ENCODE peak calls at places on chromosomes 6 and 20, in six cellular contexts. One of them, this sample, is unnamed.

GRCh38 chr6:131331873-131332759 is 196.8 kb downstream of the AKAP7 start:
- DNase-seq in neuronal stem cell: no peak
- DNase-seq in mesendoderm: peak; percentile 83
- DNase-seq in H9: no peak
- DNase-seq in mesenchymal stem cell: no peak
- DNase-seq in H1: no peak
- DNase-seq in this sample: no peak

GRCh38 chr6:29628419-29629281 is 4.3 kb downstream of the GABBR1 start:
- DNase-seq in neuronal stem cell: peak; percentile 78
- DNase-seq in mesendoderm: peak; percentile 97
- DNase-seq in H9: peak; percentile 95
- DNase-seq in mesenchymal stem cell: peak; percentile 86
- DNase-seq in H1: peak; percentile 84
- DNase-seq in this sample: peak; percentile 73

GRCh38 chr20:51434026-51434425 is 108.5 kb downstream of the NFATC2 start:
- DNase-seq in neuronal stem cell: no peak
- DNase-seq in mesendoderm: no peak
- DNase-seq in H9: no peak
- DNase-seq in mesenchymal stem cell: no peak
- DNase-seq in H1: no peak
- DNase-seq in this sample: no peak

GRCh38 chr20:58553841-58554240 is 38.6 kb upstream of the APCDD1L start:
- DNase-seq in neuronal stem cell: no peak
- DNase-seq in mesendoderm: no peak
- DNase-seq in H9: peak; percentile 16
- DNase-seq in mesenchymal stem cell: no peak
- DNase-seq in H1: no peak
- DNase-seq in this sample: peak; percentile 70

GRCh38 chr6:20729086-20729485 is 194.8 kb downstream of the CDKAL1 start:
- DNase-seq in neuronal stem cell: no peak
- DNase-seq in mesendoderm: no peak
- DNase-seq in H9: no peak
- DNase-seq in mesenchymal stem cell: no peak
- DNase-seq in H1: no peak
- DNase-seq in this sample: no peak

GRCh38 chr6:155327326-155328073 is 13.2 kb upstream of the TFB1M start:
- DNase-seq in neuronal stem cell: peak; percentile 62
- DNase-seq in mesendoderm: peak; percentile 68
- DNase-seq in H9: no peak
- DNase-seq in mesenchymal stem cell: peak; percentile 77
- DNase-seq in H1: no peak
- DNase-seq in this sample: peak; percentile 78

GRCh38 chr20:12966468-12967085 is 42.2 kb upstream of the SPTLC3 start:
- DNase-seq in neuronal stem cell: no peak
- DNase-seq in mesendoderm: peak; percentile 34
- DNase-seq in H9: no peak
- DNase-seq in mesenchymal stem cell: peak; percentile 67
- DNase-seq in H1: no peak
- DNase-seq in this sample: peak; percentile 63

GRCh38 chr6:29826271-29826670 is 1.4 kb upstream of the HLA-G start:
- DNase-seq in neuronal stem cell: no peak
- DNase-seq in mesendoderm: no peak
- DNase-seq in H9: no peak
- DNase-seq in mesenchymal stem cell: no peak
- DNase-seq in H1: no peak
- DNase-seq in this sample: no peak

GRCh38 chr20:62246431-62246830 is 8.1 kb downstream of the OSBPL2 start:
- DNase-seq in neuronal stem cell: no peak
- DNase-seq in mesendoderm: no peak
- DNase-seq in H9: no peak
- DNase-seq in mesenchymal stem cell: no peak
- DNase-seq in H1: no peak
- DNase-seq in this sample: no peak

GRCh38 chr20:44599715-44600114 is 17.3 kb downstream of the PKIG start:
- DNase-seq in neuronal stem cell: no peak
- DNase-seq in mesendoderm: no peak
- DNase-seq in H9: no peak
- DNase-seq in mesenchymal stem cell: no peak
- DNase-seq in H1: no peak
- DNase-seq in this sample: no peak

GRCh38 chr6:90074161-90074560 is 179.9 kb downstream of the GJA10 start:
- DNase-seq in neuronal stem cell: no peak
- DNase-seq in mesendoderm: no peak
- DNase-seq in H9: no peak
- DNase-seq in mesenchymal stem cell: no peak
- DNase-seq in H1: no peak
- DNase-seq in this sample: peak; percentile 41

GRCh38 chr6:27358786-27359185 is 29.8 kb upstream of the ZNF391 start:
- DNase-seq in neuronal stem cell: no peak
- DNase-seq in mesendoderm: no peak
- DNase-seq in H9: no peak
- DNase-seq in mesenchymal stem cell: no peak
- DNase-seq in H1: no peak
- DNase-seq in this sample: no peak

GRCh38 chr6:41445268-41445667 is 100.9 kb upstream of the FOXP4 start:
- DNase-seq in neuronal stem cell: no peak
- DNase-seq in mesendoderm: no peak
- DNase-seq in H9: no peak
- DNase-seq in mesenchymal stem cell: no peak
- DNase-seq in H1: no peak
- DNase-seq in this sample: no peak

GRCh38 chr6:163554663-163555062 is 140.1 kb downstream of the QKI start:
- DNase-seq in neuronal stem cell: no peak
- DNase-seq in mesendoderm: peak; percentile 73
- DNase-seq in H9: peak; percentile 61
- DNase-seq in mesenchymal stem cell: peak; percentile 41
- DNase-seq in H1: no peak
- DNase-seq in this sample: peak; percentile 34

GRCh38 chr6:2909718-2910117 is 6.6 kb upstream of the SERPINB9 start:
- DNase-seq in neuronal stem cell: no peak
- DNase-seq in mesendoderm: no peak
- DNase-seq in H9: peak; percentile 24
- DNase-seq in mesenchymal stem cell: peak; percentile 32
- DNase-seq in H1: no peak
- DNase-seq in this sample: peak; percentile 40

GRCh38 chr20:3749689-3750639 is 17.5 kb downstream of the HSPA12B start:
- DNase-seq in neuronal stem cell: peak; percentile 64
- DNase-seq in mesendoderm: peak; percentile 72
- DNase-seq in H9: peak; percentile 86
- DNase-seq in mesenchymal stem cell: peak; percentile 41
- DNase-seq in H1: peak; percentile 46
- DNase-seq in this sample: no peak

GRCh38 chr20:52150440-52151258 is 40.9 kb downstream of the ZFP64 start:
- DNase-seq in neuronal stem cell: peak; percentile 17
- DNase-seq in mesendoderm: peak; percentile 40
- DNase-seq in H9: no peak
- DNase-seq in mesenchymal stem cell: peak; percentile 59
- DNase-seq in H1: no peak
- DNase-seq in this sample: peak; percentile 58

GRCh38 chr6:31736768-31737314 is 511 bp upstream of the CLIC1 start:
- DNase-seq in neuronal stem cell: peak; percentile 18
- DNase-seq in mesendoderm: no peak
- DNase-seq in H9: peak; percentile 41
- DNase-seq in mesenchymal stem cell: no peak
- DNase-seq in H1: no peak
- DNase-seq in this sample: no peak

GRCh38 chr6:31734247-31734702 is 2.1 kb downstream of the CLIC1 start:
- DNase-seq in neuronal stem cell: no peak
- DNase-seq in mesendoderm: no peak
- DNase-seq in H9: no peak
- DNase-seq in mesenchymal stem cell: no peak
- DNase-seq in H1: no peak
- DNase-seq in this sample: no peak

GRCh38 chr6:31736026-31736767 is at the start of gene CLIC1:
- DNase-seq in neuronal stem cell: peak; percentile 69
- DNase-seq in mesendoderm: peak; percentile 94
- DNase-seq in H9: peak; percentile 88
- DNase-seq in mesenchymal stem cell: peak; percentile 91
- DNase-seq in H1: peak; percentile 50
- DNase-seq in this sample: peak; percentile 75

GRCh38 chr6:31733734-31734133 is 2.6 kb downstream of the CLIC1 start:
- DNase-seq in neuronal stem cell: no peak
- DNase-seq in mesendoderm: no peak
- DNase-seq in H9: no peak
- DNase-seq in mesenchymal stem cell: no peak
- DNase-seq in H1: no peak
- DNase-seq in this sample: no peak

GRCh38 chr6:31734703-31735500 is 1.4 kb downstream of the CLIC1 start:
- DNase-seq in neuronal stem cell: peak; percentile 57
- DNase-seq in mesendoderm: peak; percentile 96
- DNase-seq in H9: peak; percentile 83
- DNase-seq in mesenchymal stem cell: peak; percentile 81
- DNase-seq in H1: peak; percentile 56
- DNase-seq in this sample: peak; percentile 59
- H2BK5ac ChIP-seq in neuronal stem cell: peak overlapping the region; percentile 49
- H2BK5ac ChIP-seq in mesendoderm: peak overlapping the region; percentile 78
- H2BK5ac ChIP-seq in H9: no peak overlapping the region
- H2BK5ac ChIP-seq in mesenchymal stem cell: peak overlapping the region; percentile 58
- H2BK5ac ChIP-seq in H1: peak overlapping the region; percentile 97
- H2BK5ac ChIP-seq in this sample: peak overlapping the region; percentile 99

DNA sequence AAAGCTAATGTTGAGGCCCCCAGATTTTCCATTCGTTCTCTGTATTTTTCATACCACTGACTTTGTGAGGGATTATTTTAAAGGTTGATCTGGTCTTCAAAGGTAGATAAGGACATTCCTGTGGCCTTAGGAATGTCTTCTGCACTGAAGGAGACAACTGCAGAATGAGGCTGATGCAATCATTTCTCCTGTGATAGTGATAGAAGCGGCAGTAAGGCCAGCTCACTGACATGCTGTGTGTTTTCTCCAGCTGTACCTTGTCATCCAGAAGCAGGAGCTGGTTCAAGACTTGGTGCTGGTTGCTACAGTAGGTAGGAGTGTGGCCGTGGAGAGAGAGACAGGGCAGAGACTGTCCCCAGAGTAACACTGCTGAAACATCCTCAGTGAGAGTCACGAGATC is 53.8 kb downstream of the DCBLD1 start:
- DNase-seq in neuronal stem cell: no peak
- DNase-seq in mesendoderm: peak; percentile 92
- DNase-seq in H9: no peak
- DNase-seq in mesenchymal stem cell: peak; percentile 54
- DNase-seq in H1: no peak
- DNase-seq in this sample: peak; percentile 66
- H4K8ac ChIP-seq in neuronal stem cell: no peak overlapping the region
- H4K8ac ChIP-seq in mesendoderm: no peak overlapping the region
- H4K8ac ChIP-seq in H9: no peak overlapping the region
- H4K8ac ChIP-seq in mesenchymal stem cell: no peak overlapping the region
- H4K8ac ChIP-seq in H1: no peak overlapping the region
- H4K8ac ChIP-seq in this sample: peak overlapping the region; percentile 92

GRCh38 chr20:33659341-33660034 is 2.6 kb upstream of the C20orf144 start:
- DNase-seq in neuronal stem cell: no peak
- DNase-seq in mesendoderm: no peak
- DNase-seq in H9: no peak
- DNase-seq in mesenchymal stem cell: no peak
- DNase-seq in H1: no peak
- DNase-seq in this sample: no peak

GRCh38 chr20:33660035-33660684 is 2.0 kb upstream of the C20orf144 start:
- DNase-seq in neuronal stem cell: no peak
- DNase-seq in mesendoderm: no peak
- DNase-seq in H9: no peak
- DNase-seq in mesenchymal stem cell: no peak
- DNase-seq in H1: no peak
- DNase-seq in this sample: no peak

GRCh38 chr20:33662172-33662571 is at the start of gene C20orf144:
- DNase-seq in neuronal stem cell: no peak
- DNase-seq in mesendoderm: no peak
- DNase-seq in H9: no peak
- DNase-seq in mesenchymal stem cell: no peak
- DNase-seq in H1: no peak
- DNase-seq in this sample: no peak

GRCh38 chr20:33658929-33659328 is 3.2 kb upstream of the C20orf144 start:
- DNase-seq in neuronal stem cell: no peak
- DNase-seq in mesendoderm: no peak
- DNase-seq in H9: no peak
- DNase-seq in mesenchymal stem cell: no peak
- DNase-seq in H1: no peak
- DNase-seq in this sample: no peak

DNA sequence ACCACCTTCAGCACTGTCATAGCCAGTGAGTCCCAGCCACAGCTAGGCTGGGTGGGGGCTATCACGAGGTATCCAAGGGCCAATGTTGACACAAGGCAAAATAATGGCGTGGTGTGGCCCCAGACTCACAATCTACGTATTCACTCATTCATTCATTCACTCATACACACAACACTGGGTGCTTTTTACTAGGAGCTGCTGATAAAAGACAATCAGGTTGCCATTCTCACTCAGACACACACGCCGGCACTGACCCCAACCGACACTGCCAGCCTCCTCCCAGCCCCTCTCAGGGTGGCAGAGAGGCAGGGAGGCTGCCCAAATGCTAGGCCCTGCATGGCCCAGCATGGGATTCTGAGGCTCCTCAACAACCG is 1.5 kb upstream of the C20orf144 start:
- DNase-seq in neuronal stem cell: no peak
- DNase-seq in mesendoderm: no peak
- DNase-seq in H9: no peak
- DNase-seq in mesenchymal stem cell: no peak
- DNase-seq in H1: no peak
- DNase-seq in this sample: no peak
- H2BK5ac ChIP-seq in neuronal stem cell: peak overlapping the region; percentile 19
- H2BK5ac ChIP-seq in mesendoderm: no peak overlapping the region
- H2BK5ac ChIP-seq in H9: no peak overlapping the region
- H2BK5ac ChIP-seq in mesenchymal stem cell: no peak overlapping the region
- H2BK5ac ChIP-seq in H1: no peak overlapping the region
- H2BK5ac ChIP-seq in this sample: no peak overlapping the region

DNA sequence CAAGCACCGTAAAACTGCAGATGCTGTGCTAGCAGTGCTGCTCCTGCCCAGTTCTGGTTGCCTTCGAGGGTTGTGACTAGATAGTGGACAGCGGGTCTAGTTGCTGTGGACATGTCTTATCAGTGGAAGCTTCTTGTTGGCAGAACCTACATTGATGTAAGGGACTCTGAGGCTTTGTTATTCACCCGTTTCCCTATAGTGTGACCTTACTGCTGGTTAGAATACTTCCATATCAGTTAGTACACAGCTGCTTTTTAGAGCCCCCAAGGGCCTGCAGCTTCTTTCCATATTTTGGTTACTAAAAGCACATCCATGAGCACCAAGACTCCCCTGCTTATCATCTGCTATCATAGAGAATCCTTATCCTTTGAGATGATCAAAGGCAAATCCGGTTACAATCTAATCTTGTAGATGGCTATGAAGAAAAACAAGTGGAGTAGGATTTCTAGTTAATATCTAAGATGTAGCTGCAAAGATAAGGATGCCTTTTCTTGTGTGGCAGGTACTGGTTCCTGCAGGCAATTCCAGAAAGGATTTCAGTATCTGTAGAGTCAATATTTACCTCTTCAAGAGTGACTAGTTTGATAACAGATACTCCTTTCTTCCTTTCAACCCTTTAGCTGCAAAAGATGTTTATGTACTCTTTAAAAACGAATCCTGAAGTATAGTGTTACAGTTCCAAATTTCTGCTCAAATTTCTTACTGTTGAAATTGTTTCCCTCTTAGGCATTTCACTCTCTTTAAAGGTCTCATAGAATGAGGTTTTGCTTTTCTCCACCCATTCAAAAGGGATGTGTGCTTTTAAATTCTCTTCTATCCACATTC is 163.6 kb downstream of the JARID2 start:
- DNase-seq in neuronal stem cell: no peak
- DNase-seq in mesendoderm: peak; percentile 88
- DNase-seq in H9: no peak
- DNase-seq in mesenchymal stem cell: no peak
- DNase-seq in H1: no peak
- DNase-seq in this sample: no peak
- H4K8ac ChIP-seq in neuronal stem cell: no peak overlapping the region
- H4K8ac ChIP-seq in mesendoderm: no peak overlapping the region
- H4K8ac ChIP-seq in H9: no peak overlapping the region
- H4K8ac ChIP-seq in mesenchymal stem cell: no peak overlapping the region
- H4K8ac ChIP-seq in H1: no peak overlapping the region
- H4K8ac ChIP-seq in this sample: no peak overlapping the region

GRCh38 chr6:36432151-36432633 is 10.5 kb downstream of the PXT1 start:
- DNase-seq in neuronal stem cell: no peak
- DNase-seq in mesendoderm: peak; percentile 72
- DNase-seq in H9: no peak
- DNase-seq in mesenchymal stem cell: peak; percentile 12
- DNase-seq in H1: no peak
- DNase-seq in this sample: peak; percentile 63
- H2BK5ac ChIP-seq in neuronal stem cell: no peak overlapping the region
- H2BK5ac ChIP-seq in mesendoderm: no peak overlapping the region
- H2BK5ac ChIP-seq in H9: no peak overlapping the region
- H2BK5ac ChIP-seq in mesenchymal stem cell: no peak overlapping the region
- H2BK5ac ChIP-seq in H1: no peak overlapping the region
- H2BK5ac ChIP-seq in this sample: peak overlapping the region; percentile 93